ENCODE peak calls at places on chromosome 13, in ten cellular contexts. N, K, O, V, F, D, U, H, X and Y are unnamed samples. For H3K9me3, the result is how much of the 10 kb centered on the place peaks cover.

GRCh38 chr13:74246398-74246975 is 112.3 kb upstream of the KLF12 start:
- DNase-seq in D (no peak), K (peak), H (no peak), N (no peak), X (no peak), F (no peak), O (no peak), U (no peak), V (no peak), Y (peak)

GRCh38 chr13:86585826-86586225 is 786.6 kb upstream of the SLITRK6 start:
- DNase-seq in F (peak), N (no peak), O (peak), V (peak), D (no peak), U (no peak), H (no peak), K (peak), X (no peak), Y (peak)

GRCh38 chr13:45219938-45220375 is 19.1 kb upstream of the KCTD4 start:
- DNase-seq in K (no peak), N (no peak), O (no peak), X (no peak), H (no peak), F (no peak), U (no peak), V (no peak), D (no peak), Y (no peak)

GRCh38 chr13:66171821-66172220 is 1058.3 kb downstream of the PCDH9 start:
- DNase-seq in K (no peak), D (no peak), X (no peak), F (no peak), H (no peak), O (no peak), N (no peak), U (no peak), V (no peak), Y (no peak)

GRCh38 chr13:113879017-113879416 is 15.1 kb upstream of the GAS6 start:
- DNase-seq in H (no peak), U (peak), D (no peak), K (no peak), O (no peak), N (peak), F (no peak), X (no peak), V (no peak), Y (no peak)

GRCh38 chr13:84460989-84461388 is 578.7 kb upstream of the SLITRK1 start:
- DNase-seq in N (no peak), U (no peak), V (no peak), F (no peak), K (no peak), X (no peak), O (no peak), D (no peak), H (no peak), Y (no peak)

GRCh38 chr13:97223711-97224461 is 1.8 kb downstream of the MBNL2 start:
- DNase-seq in X (no peak), D (peak), H (peak), F (peak), U (peak), V (peak), N (peak), O (peak), K (peak), Y (peak)

GRCh38 chr13:30576528-30576927 is 41.2 kb upstream of the USPL1 start:
- DNase-seq in N (no peak), X (no peak), H (peak), O (no peak), U (no peak), D (no peak), V (no peak), K (no peak), F (no peak), Y (no peak)

GRCh38 chr13:29227560-29227959 is 367.9 kb downstream of the SLC7A1 start:
- DNase-seq in F (no peak), U (no peak), X (no peak), O (no peak), K (no peak), D (no peak), V (no peak), N (no peak), H (no peak), Y (no peak)

GRCh38 chr13:108200781-108201398 is 14.4 kb downstream of the LIG4 start:
- DNase-seq in O (no peak), D (no peak), X (no peak), H (no peak), F (no peak), V (no peak), K (no peak), U (no peak), N (no peak), Y (no peak)

GRCh38 chr13:114099191-114099590 is 33.2 kb downstream of the RASA3 start:
- DNase-seq in U (peak), V (peak), K (peak), N (peak), X (peak), F (peak), O (peak), H (peak), D (peak), Y (peak)

GRCh38 chr13:104256701-104257100 is 1190.5 kb upstream of the SLC10A2 start:
- DNase-seq in H (no peak), D (no peak), O (no peak), X (no peak), U (no peak), K (no peak), F (no peak), V (no peak), N (no peak), Y (no peak)

GRCh38 chr13:110262944-110263343 is 44.0 kb downstream of the COL4A1 start:
- DNase-seq in F (no peak), K (no peak), D (no peak), U (no peak), V (no peak), H (no peak), O (no peak), N (no peak), X (no peak), Y (no peak)

GRCh38 chr13:113651511-113652403 is 6.2 kb downstream of the ATP4B start:
- DNase-seq in U (no peak), O (no peak), D (peak), X (no peak), N (peak), K (peak), F (no peak), H (no peak), V (no peak), Y (peak)

GRCh38 chr13:86402500-86402899 is 603.3 kb upstream of the SLITRK6 start:
- DNase-seq in F (no peak), U (no peak), V (no peak), X (no peak), K (no peak), H (no peak), N (no peak), O (no peak), D (no peak), Y (no peak)

GRCh38 chr13:18954254-18954653 is 227.4 kb downstream of the TUBA3C start:
- DNase-seq in H (no peak), N (no peak), F (no peak), U (no peak), D (no peak), K (no peak), X (no peak), O (no peak), V (no peak), Y (no peak)
- H3K9me3 ChIP-seq in H (under half), N (under half), F (under half), U (under half), D (under half), K (under half), X (under half), O (under half), V (half or more), Y (under half)

DNA sequence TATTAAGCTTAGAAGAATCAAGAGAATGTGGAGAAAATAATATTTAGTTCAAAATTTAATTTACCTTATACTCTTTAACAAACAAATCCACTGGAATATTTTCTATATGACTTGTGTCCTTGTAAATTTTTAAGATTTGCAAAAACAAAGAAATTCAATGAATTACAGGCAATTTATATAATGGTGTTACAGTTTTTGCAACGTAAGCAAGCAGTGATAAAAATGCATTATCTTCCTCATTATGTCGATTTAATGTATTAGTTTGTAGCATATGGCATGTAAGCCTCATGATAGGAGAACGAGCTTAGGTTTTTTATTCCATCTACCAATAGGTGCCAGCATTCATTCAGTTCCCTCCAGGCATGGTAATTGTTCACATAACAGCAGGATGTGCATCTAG is 100.0 kb upstream of the PCDH9 start:
- DNase-seq in F (no peak), K (no peak), U (no peak), N (no peak), D (no peak), X (no peak), O (no peak), H (no peak), V (no peak), Y (no peak)
- H3K4me3 ChIP-seq in F (no peak), K (no peak), U (no peak), N (no peak), D (no peak), X (no peak), O (no peak), H (no peak), V (no peak), Y (no peak)

DNA sequence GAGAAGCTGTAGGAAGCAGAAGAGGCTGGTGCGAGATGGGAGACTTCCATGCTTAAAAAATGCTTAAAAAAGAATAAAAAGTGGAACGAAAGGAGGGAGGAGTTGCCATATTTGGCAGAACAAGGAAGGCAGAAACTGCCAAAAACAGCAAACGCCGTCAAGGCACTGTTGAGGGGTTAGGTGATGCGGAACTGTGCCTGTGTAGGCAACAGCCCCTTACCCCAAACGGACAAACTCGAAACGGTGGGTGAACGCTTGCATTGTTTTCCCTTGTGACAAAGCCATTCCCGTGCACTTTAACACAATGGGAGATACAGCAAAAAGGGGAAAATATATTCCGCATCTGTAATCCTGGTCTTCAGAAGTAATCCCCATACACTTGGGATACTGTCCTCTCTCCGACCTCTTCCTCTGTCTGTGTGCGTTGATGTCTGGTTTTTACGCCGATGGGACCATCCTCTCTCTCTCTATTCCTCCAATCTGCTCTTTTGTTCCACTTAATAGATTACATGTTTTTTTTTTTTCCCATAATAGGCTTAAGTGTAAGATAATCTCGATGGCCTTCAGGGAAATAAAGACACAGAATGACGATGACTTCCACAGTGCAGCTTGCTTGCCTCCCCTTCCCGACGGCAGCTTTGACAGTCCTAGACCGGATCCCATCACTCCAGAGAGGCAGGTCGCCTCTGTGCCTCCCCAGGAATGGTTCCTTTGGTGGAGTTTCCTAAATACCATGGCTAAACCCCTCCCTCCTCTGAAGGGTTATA is 132.7 kb upstream of the RNF113B start:
- DNase-seq in V (no peak), N (no peak), X (no peak), K (no peak), H (no peak), F (no peak), O (no peak), D (no peak), U (no peak), Y (no peak)
- H3K27ac ChIP-seq in V (no peak), N (no peak), X (no peak), K (no peak), H (no peak), F (no peak), O (no peak), D (no peak), U (peak), Y (peak)

GRCh38 chr13:21443171-21443570 is 15.9 kb downstream of the ZDHHC20 start:
- DNase-seq in X (no peak), H (no peak), F (no peak), K (no peak), O (no peak), V (no peak), N (no peak), U (no peak), D (no peak), Y (no peak)
- H3K9me3 ChIP-seq in X (under half), H (under half), F (under half), K (under half), O (under half), V (under half), N (under half), U (under half), D (under half), Y (under half)

GRCh38 chr13:100088282-100088647 is 628 bp upstream of the PCCA start:
- DNase-seq in K (no peak), V (no peak), D (no peak), U (peak), X (no peak), H (no peak), N (no peak), O (no peak), F (no peak), Y (no peak)
- H3K4me3 ChIP-seq in K (peak), V (peak), D (peak), U (peak), X (peak), H (peak), N (peak), O (peak), F (peak), Y (peak)

GRCh38 chr13:111303559-111303958 is 16.9 kb upstream of the TEX29 start:
- DNase-seq in U (no peak), F (no peak), K (no peak), H (no peak), O (no peak), X (no peak), D (no peak), V (no peak), N (no peak), Y (no peak)

GRCh38 chr13:111298214-111298975 is 22.0 kb upstream of the TEX29 start:
- DNase-seq in F (no peak), X (no peak), K (no peak), D (no peak), V (no peak), O (no peak), N (no peak), H (no peak), U (no peak), Y (no peak)

GRCh38 chr13:111304603-111305289 is 15.7 kb upstream of the TEX29 start:
- DNase-seq in H (no peak), D (no peak), U (no peak), X (no peak), O (no peak), V (no peak), N (no peak), F (no peak), K (no peak), Y (no peak)

GRCh38 chr13:111302045-111302722 is 18.3 kb upstream of the TEX29 start:
- DNase-seq in F (no peak), D (no peak), H (no peak), V (no peak), O (no peak), N (no peak), K (no peak), U (no peak), X (no peak), Y (no peak)

GRCh38 chr13:111304041-111304544 is 16.3 kb upstream of the TEX29 start:
- DNase-seq in X (no peak), N (no peak), D (no peak), F (no peak), V (no peak), K (no peak), O (no peak), H (no peak), U (no peak), Y (no peak)
- H3K27ac ChIP-seq in X (no peak), N (no peak), D (no peak), F (no peak), V (no peak), K (no peak), O (no peak), H (no peak), U (no peak), Y (no peak)

DNA sequence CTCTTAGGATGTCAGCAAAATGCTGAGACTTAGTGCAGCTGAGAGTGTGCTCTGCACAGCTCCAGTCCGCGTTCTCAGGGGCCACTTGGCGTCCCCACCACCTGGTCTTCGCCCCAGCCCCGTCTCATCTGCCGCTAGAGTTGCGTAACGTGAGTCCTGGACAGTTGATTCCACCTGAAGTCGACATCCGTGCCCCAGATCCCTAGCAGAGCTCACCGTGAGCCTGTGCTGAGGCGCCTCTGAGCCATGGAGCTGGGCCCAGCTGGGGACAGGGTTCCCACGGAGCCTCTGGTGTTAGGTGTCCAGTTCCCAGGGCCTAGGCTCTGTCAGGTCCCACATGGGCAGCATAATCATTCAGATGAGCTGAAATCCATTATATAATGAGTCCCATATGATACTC is 147.1 kb upstream of the SOX1 start:
- DNase-seq in U (no peak), H (no peak), V (no peak), O (no peak), D (no peak), K (no peak), N (no peak), X (no peak), F (no peak), Y (no peak)
- H3K9me3 ChIP-seq in U (under half), H (under half), V (half or more), O (under half), D (under half), K (under half), N (under half), X (under half), F (under half), Y (under half)

GRCh38 chr13:50365300-50365682 is 350.0 kb downstream of the KCNRG start:
- DNase-seq in K (no peak), O (no peak), F (no peak), V (no peak), U (no peak), H (no peak), N (no peak), X (no peak), D (no peak), Y (no peak)
- H3K4me3 ChIP-seq in K (no peak), O (no peak), F (no peak), V (no peak), U (no peak), H (no peak), N (no peak), X (peak), D (no peak), Y (no peak)

GRCh38 chr13:75362026-75362425 is 119.9 kb downstream of the TBC1D4 start:
- DNase-seq in K (no peak), D (no peak), V (no peak), N (no peak), F (no peak), H (no peak), U (no peak), X (no peak), O (no peak), Y (no peak)

GRCh38 chr13:75357576-75358295 is 124.2 kb downstream of the TBC1D4 start:
- DNase-seq in F (no peak), O (no peak), U (peak), N (no peak), V (no peak), D (no peak), K (no peak), H (peak), X (no peak), Y (no peak)

GRCh38 chr13:75360170-75360569 is 121.8 kb downstream of the TBC1D4 start:
- DNase-seq in N (no peak), D (no peak), F (no peak), X (no peak), U (no peak), V (no peak), H (no peak), O (no peak), K (no peak), Y (no peak)

GRCh38 chr13:75356426-75356825 is 125.5 kb downstream of the TBC1D4 start:
- DNase-seq in O (no peak), N (no peak), F (no peak), X (no peak), H (no peak), U (no peak), V (no peak), D (no peak), K (no peak), Y (no peak)

GRCh38 chr13:75359266-75359665 is 122.7 kb downstream of the TBC1D4 start:
- DNase-seq in O (no peak), X (no peak), N (no peak), V (peak), F (no peak), U (peak), D (no peak), K (no peak), H (no peak), Y (no peak)
- H3K27ac ChIP-seq in O (no peak), X (no peak), N (no peak), V (no peak), F (no peak), U (no peak), D (no peak), K (no peak), H (no peak), Y (no peak)